ENCODE peak calls at places on chromosome 11, in four cellular contexts. B is pancreas; K is prostate gland; H is activated T-helper 9 cell treated with anti-CD3 and anti-CD28 coated beads, Interleukin-2, amount 50 U/mL, for 16 hours. U is an unnamed sample.

GRCh38 chr11:133990501-133990900 is 33.7 kb upstream of the IGSF9B start:
- DNase-seq in B (no peak), K (no peak), H (no peak), U (no peak)

GRCh38 chr11:33000181-33000580 is 15.5 kb upstream of the DEPDC7 start:
- DNase-seq in B (no peak), K (no peak), H (no peak), U (no peak)

GRCh38 chr11:69218946-69219720 is 63.4 kb downstream of the SMIM38 start:
- DNase-seq in B (peak; percentile 4), K (no peak), H (no peak), U (no peak)

GRCh38 chr11:73521621-73522020 is 76.3 kb downstream of the FAM168A start:
- DNase-seq in B (no peak), K (no peak), H (no peak), U (peak; percentile 17)

GRCh38 chr11:45097721-45098493 is 48.5 kb upstream of the PRDM11 start:
- DNase-seq in B (no peak), K (peak; percentile 79), H (no peak), U (peak; percentile 51)

GRCh38 chr11:123640029-123640428 is 14.4 kb downstream of the SCN3B start:
- DNase-seq in B (no peak), K (no peak), H (no peak), U (no peak)

GRCh38 chr11:71120346-71120963 is 131.9 kb downstream of the SHANK2 start:
- DNase-seq in B (peak; percentile 64), K (peak; percentile 53), H (no peak), U (no peak)

GRCh38 chr11:36402568-36403181 is 106.6 kb downstream of the PRR5L start:
- DNase-seq in B (no peak), K (no peak), H (no peak), U (no peak)

GRCh38 chr11:66048525-66049313 is at the start of gene GAL3ST3:
- DNase-seq in B (no peak), K (no peak), H (no peak), U (no peak)

GRCh38 chr11:129702410-129703390 is 112.9 kb upstream of the TMEM45B start:
- DNase-seq in B (no peak), K (no peak), H (no peak), U (no peak)

GRCh38 chr11:116387623-116388022 is 385.2 kb downstream of the BUD13 start:
- DNase-seq in B (no peak), K (no peak), H (no peak), U (no peak)

GRCh38 chr11:85974126-85974525 is 94.8 kb downstream of the PICALM start:
- DNase-seq in B (no peak), K (no peak), H (no peak), U (no peak)

GRCh38 chr11:17748044-17748443 is 13.5 kb downstream of the KCNC1 start:
- DNase-seq in B (no peak), K (no peak), H (no peak), U (no peak)

GRCh38 chr11:99585606-99586005 is 564.9 kb downstream of the CNTN5 start:
- DNase-seq in B (no peak), K (no peak), H (no peak), U (no peak)

GRCh38 chr11:83156996-83157754 is at the start of gene PCF11:
- DNase-seq in B (no peak), K (no peak), H (no peak), U (no peak)